ENCODE peak calls at places on chromosome 12, in eight cellular contexts. M is OCI-LY7, Q is heart right ventricle, O is neural progenitor cell, S is ovary, J is psoas muscle, F is neural crest cell, H is lower leg skin. T is an unnamed sample.

GRCh38 chr12:121376754-121377697 is 22.9 kb upstream of the RNF34 start:
- DNase-seq in M (no peak), Q (no peak), O (no peak), S (no peak), J (no peak), F (no peak), H (no peak), T (no peak)

GRCh38 chr12:40240779-40241178 is 16.0 kb downstream of the LRRK2 start:
- DNase-seq in M (peak), Q (no peak), O (no peak), S (no peak), J (no peak), F (no peak), H (no peak), T (no peak)

GRCh38 chr12:31370645-31371620 is 45.0 kb upstream of the SINHCAF start:
- DNase-seq in M (no peak), Q (no peak), O (peak), S (no peak), J (no peak), F (peak), H (no peak), T (no peak)

GRCh38 chr12:132285991-132286681 is 43.3 kb downstream of the GALNT9 start:
- DNase-seq in M (no peak), Q (peak), O (peak), S (peak), J (peak), F (no peak), H (no peak), T (no peak)

GRCh38 chr12:103600967-103601728 is 14.1 kb downstream of the STAB2 start:
- DNase-seq in M (no peak), Q (no peak), O (no peak), S (no peak), J (no peak), F (no peak), H (no peak), T (no peak)

GRCh38 chr12:3604750-3605638 is 114.0 kb downstream of the PRMT8 start:
- DNase-seq in M (no peak), Q (peak), O (peak), S (peak), J (peak), F (no peak), H (no peak), T (no peak)

GRCh38 chr12:46680506-46680905 is 145.3 kb downstream of the SLC38A4 start:
- DNase-seq in M (no peak), Q (no peak), O (no peak), S (no peak), J (no peak), F (no peak), H (no peak), T (no peak)

GRCh38 chr12:43951286-43951685 is 115.4 kb downstream of the TMEM117 start:
- DNase-seq in M (no peak), Q (no peak), O (no peak), S (no peak), J (no peak), F (no peak), H (no peak), T (no peak)

GRCh38 chr12:73225371-73225937 is 953.3 kb downstream of the TRHDE start:
- DNase-seq in M (no peak), Q (no peak), O (no peak), S (no peak), J (no peak), F (no peak), H (no peak), T (no peak)

GRCh38 chr12:111840831-111841230 is 1.2 kb upstream of the MAPKAPK5 start:
- DNase-seq in M (no peak), Q (no peak), O (no peak), S (no peak), J (no peak), F (no peak), H (peak), T (no peak)

GRCh38 chr12:23221066-23221465 is 596.1 kb downstream of the ETNK1 start:
- DNase-seq in M (no peak), Q (no peak), O (peak), S (no peak), J (no peak), F (no peak), H (no peak), T (no peak)

GRCh38 chr12:107478881-107479280 is 206.7 kb upstream of the PWP1 start:
- DNase-seq in M (no peak), Q (no peak), O (no peak), S (no peak), J (no peak), F (no peak), H (no peak), T (no peak)

GRCh38 chr12:124666722-124667259 is 99.4 kb upstream of the NCOR2 start:
- DNase-seq in M (no peak), Q (no peak), O (no peak), S (no peak), J (no peak), F (no peak), H (no peak), T (no peak)

GRCh38 chr12:26187429-26187828 is 7.9 kb upstream of the SSPN start:
- DNase-seq in M (peak), Q (no peak), O (peak), S (no peak), J (no peak), F (no peak), H (no peak), T (no peak)

GRCh38 chr12:118922405-118922804 is 58.9 kb upstream of the SRRM4 start:
- DNase-seq in M (no peak), Q (no peak), O (peak), S (no peak), J (no peak), F (peak), H (no peak), T (no peak)

GRCh38 chr12:77608157-77608755 is 222.4 kb upstream of the NAV3 start:
- DNase-seq in M (no peak), Q (no peak), O (no peak), S (no peak), J (no peak), F (no peak), H (no peak), T (no peak)

GRCh38 chr12:114958538-114958937 is 274.6 kb upstream of the TBX3 start:
- DNase-seq in M (no peak), Q (no peak), O (no peak), S (no peak), J (no peak), F (no peak), H (no peak), T (no peak)

GRCh38 chr12:52844386-52844785 is 4.4 kb downstream of the KRT78 start:
- DNase-seq in M (no peak), Q (no peak), O (no peak), S (no peak), J (no peak), F (no peak), H (no peak), T (no peak)

GRCh38 chr12:29591140-29592020 is 93.9 kb upstream of the OVCH1 start:
- DNase-seq in M (no peak), Q (no peak), O (peak), S (peak), J (peak), F (peak), H (no peak), T (no peak)

GRCh38 chr12:590206-590750 is 73.0 kb downstream of the NINJ2 start:
- DNase-seq in M (no peak), Q (no peak), O (no peak), S (no peak), J (no peak), F (no peak), H (no peak), T (no peak)

GRCh38 chr12:76020281-76020680 is 11.3 kb downstream of the PHLDA1 start:
- DNase-seq in M (no peak), Q (no peak), O (no peak), S (no peak), J (no peak), F (no peak), H (no peak), T (peak)

GRCh38 chr12:26274441-26275312 is 79.3 kb downstream of the SSPN start:
- DNase-seq in M (no peak), Q (peak), O (peak), S (peak), J (peak), F (no peak), H (peak), T (no peak)

GRCh38 chr12:62396750-62397149 is 69.9 kb upstream of the MON2 start:
- DNase-seq in M (no peak), Q (no peak), O (no peak), S (no peak), J (no peak), F (no peak), H (no peak), T (no peak)

GRCh38 chr12:52789637-52790426 is 6.1 kb downstream of the KRT3 start:
- DNase-seq in M (no peak), Q (no peak), O (no peak), S (no peak), J (no peak), F (no peak), H (no peak), T (no peak)

GRCh38 chr12:49705479-49706267 is 1.5 kb downstream of the FMNL3 start:
- DNase-seq in M (peak), Q (peak), O (no peak), S (peak), J (peak), F (no peak), H (peak), T (peak)

GRCh38 chr12:71967176-71967575 is 28.5 kb downstream of the TPH2 start:
- DNase-seq in M (no peak), Q (no peak), O (no peak), S (no peak), J (no peak), F (no peak), H (no peak), T (no peak)

GRCh38 chr12:24625103-24625502 is 323.8 kb downstream of the BCAT1 start:
- DNase-seq in M (no peak), Q (no peak), O (no peak), S (no peak), J (no peak), F (no peak), H (no peak), T (no peak)

GRCh38 chr12:86551146-86551571 is 295.0 kb upstream of the MGAT4C start:
- DNase-seq in M (no peak), Q (no peak), O (no peak), S (no peak), J (peak), F (no peak), H (no peak), T (no peak)

GRCh38 chr12:105109465-105110212 is 2.1 kb downstream of the WASHC4 start:
- DNase-seq in M (peak), Q (no peak), O (no peak), S (no peak), J (no peak), F (no peak), H (no peak), T (no peak)

GRCh38 chr12:13428538-13429265 is 232.2 kb downstream of the EMP1 start:
- DNase-seq in M (no peak), Q (no peak), O (no peak), S (no peak), J (no peak), F (no peak), H (no peak), T (no peak)

GRCh38 chr12:85445060-85445938 is 165.3 kb downstream of the ALX1 start:
- DNase-seq in M (no peak), Q (no peak), O (peak), S (no peak), J (no peak), F (no peak), H (no peak), T (no peak)

GRCh38 chr12:31316964-31317363 is 9.0 kb downstream of the SINHCAF start:
- DNase-seq in M (no peak), Q (no peak), O (no peak), S (no peak), J (no peak), F (no peak), H (no peak), T (no peak)

GRCh38 chr12:49767333-49767732 is 26.0 kb downstream of the TMBIM6 start:
- DNase-seq in M (no peak), Q (no peak), O (no peak), S (no peak), J (no peak), F (no peak), H (no peak), T (no peak)

GRCh38 chr12:119990382-119990874 is 1.4 kb downstream of the BICDL1 start:
- DNase-seq in M (peak), Q (no peak), O (peak), S (no peak), J (no peak), F (no peak), H (no peak), T (no peak)

GRCh38 chr12:3114671-3115070 is 37.5 kb downstream of the TSPAN9 start:
- DNase-seq in M (no peak), Q (no peak), O (no peak), S (no peak), J (peak), F (no peak), H (no peak), T (no peak)

GRCh38 chr12:122148657-122149056 is 25.4 kb downstream of the IL31 start:
- DNase-seq in M (no peak), Q (no peak), O (no peak), S (no peak), J (no peak), F (no peak), H (no peak), T (no peak)

GRCh38 chr12:19833775-19834501 is 394.6 kb downstream of the AEBP2 start:
- DNase-seq in M (no peak), Q (no peak), O (no peak), S (no peak), J (no peak), F (no peak), H (no peak), T (no peak)

GRCh38 chr12:128612150-128612850 is 211.5 kb downstream of the SLC15A4 start:
- DNase-seq in M (no peak), Q (no peak), O (no peak), S (peak), J (no peak), F (no peak), H (no peak), T (no peak)

GRCh38 chr12:128609861-128610260 is 213.9 kb downstream of the SLC15A4 start:
- DNase-seq in M (no peak), Q (no peak), O (peak), S (no peak), J (no peak), F (peak), H (no peak), T (no peak)

GRCh38 chr12:128617304-128617833 is 206.4 kb downstream of the SLC15A4 start:
- DNase-seq in M (no peak), Q (no peak), O (no peak), S (no peak), J (no peak), F (no peak), H (no peak), T (no peak)

GRCh38 chr12:128619263-128619662 is 204.5 kb downstream of the SLC15A4 start:
- DNase-seq in M (no peak), Q (no peak), O (no peak), S (no peak), J (no peak), F (no peak), H (no peak), T (no peak)

DNA sequence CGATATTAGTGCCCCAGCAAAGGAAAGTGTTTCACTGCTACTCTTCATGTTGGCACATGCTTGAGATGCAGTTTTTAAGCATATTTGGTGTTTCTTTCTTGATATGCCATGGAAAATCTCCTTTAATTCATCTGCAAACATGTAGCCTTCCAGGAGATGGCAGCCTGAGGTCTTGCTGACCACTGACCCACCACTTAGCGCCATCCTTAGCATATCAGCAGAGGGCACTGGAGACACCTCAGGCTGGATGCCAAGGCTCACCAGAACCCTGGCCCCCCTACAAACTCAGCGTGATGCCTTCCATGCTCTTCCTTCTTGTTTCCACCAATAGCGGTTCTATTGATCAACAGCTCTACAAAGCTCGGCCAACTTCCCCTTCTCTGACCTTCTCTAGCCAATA is 209.9 kb downstream of the SLC15A4 start:
- DNase-seq in M (no peak), Q (no peak), O (peak), S (peak), J (no peak), F (no peak), H (no peak), T (no peak)
- TF ChIP-seq CTCF in M (peak), Q (no peak), O (peak), S (no peak), J (no peak), F (no peak), H (no peak), T (no peak)

DNA sequence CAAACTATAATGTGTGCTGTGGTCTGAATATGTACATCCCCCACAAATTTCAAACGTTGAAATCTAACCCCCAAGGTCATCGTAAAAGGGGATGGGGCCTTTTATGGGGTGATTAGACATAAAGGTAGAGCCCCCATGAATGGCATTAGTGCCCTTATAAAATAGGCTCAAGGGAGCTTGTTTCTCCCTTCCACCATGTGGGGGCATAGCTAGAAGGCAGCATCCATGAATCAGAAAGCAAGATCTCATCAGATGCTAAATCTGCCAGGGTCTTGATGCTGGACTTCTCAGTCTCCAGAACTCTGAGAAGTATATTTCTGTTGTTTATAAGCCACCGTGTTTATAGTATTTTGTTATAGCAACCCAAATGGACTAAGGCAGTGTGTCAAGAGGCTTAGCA is 33.4 kb upstream of the IGF1 start:
- DNase-seq in M (no peak), Q (no peak), O (no peak), S (no peak), J (no peak), F (no peak), H (no peak), T (no peak)
- TF ChIP-seq CTCF in M (no peak), Q (no peak), O (peak), S (no peak), J (no peak), F (no peak), H (no peak), T (no peak)

DNA sequence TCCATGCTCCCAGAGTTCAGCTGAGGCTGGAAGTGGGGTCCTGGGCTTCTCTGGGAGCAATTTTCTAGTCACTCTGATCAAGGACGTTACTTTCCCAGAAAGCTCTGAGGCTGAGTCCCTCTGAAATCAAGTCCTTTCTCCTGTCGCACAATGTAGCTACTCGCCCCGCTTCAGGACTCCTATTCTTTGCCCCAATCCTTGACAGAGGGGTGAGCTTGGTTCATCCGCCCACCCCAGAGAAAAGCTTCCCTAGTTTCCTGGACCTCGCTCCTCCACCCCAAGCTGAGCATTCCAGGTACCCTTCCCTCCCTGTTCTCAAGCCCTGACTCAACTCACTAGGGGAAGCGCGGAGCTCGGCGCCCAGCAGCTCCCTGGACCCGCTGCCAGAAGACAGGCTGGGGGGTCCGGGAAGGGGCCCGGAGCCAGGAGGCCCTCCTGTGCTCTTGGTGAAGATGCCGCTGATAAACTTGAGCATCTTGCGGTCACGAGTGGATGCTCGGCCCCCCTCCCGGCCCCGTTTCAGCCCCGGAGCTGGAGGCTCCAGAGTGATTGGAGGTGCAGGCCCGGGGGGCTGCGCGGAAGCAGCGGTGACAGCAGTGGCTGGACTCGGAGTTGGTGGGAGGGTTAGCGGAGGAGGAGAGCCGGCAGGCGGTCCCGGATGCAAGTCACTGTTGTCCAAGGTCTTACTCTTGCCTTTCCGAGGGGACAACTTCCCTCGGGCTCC is 1.6 kb downstream of the AGAP2 start:
- DNase-seq in M (no peak), Q (no peak), O (peak), S (no peak), J (no peak), F (no peak), H (no peak), T (no peak)
- TF ChIP-seq CTCF in M (no peak), Q (no peak), O (no peak), S (no peak), J (no peak), F (no peak), H (no peak), T (no peak)

GRCh38 chr12:83434600-83434999 is 747.9 kb downstream of the TMTC2 start:
- DNase-seq in M (no peak), Q (no peak), O (no peak), S (no peak), J (no peak), F (no peak), H (no peak), T (no peak)
- TF ChIP-seq CTCF in M (no peak), Q (no peak), O (no peak), S (no peak), J (no peak), F (no peak), H (no peak), T (no peak)